ENCODE peak calls at places on chromosomes 11 and 22, in four cellular contexts. One of them, this sample, is unnamed. For H3K27me3 and H3K4me1, the result is how much of the 10 kb centered on the place peaks cover.

GRCh38 chr11:102575016-102575415 is 44.5 kb upstream of the MMP7 start:
- DNase-seq in GM23248: peak
- DNase-seq in H1: no peak
- DNase-seq in mesendoderm: no peak
- DNase-seq in this sample: no peak

GRCh38 chr11:30488304-30488998 is 97.7 kb downstream of the MPPED2 start:
- DNase-seq in GM23248: no peak
- DNase-seq in H1: no peak
- DNase-seq in mesendoderm: no peak
- DNase-seq in this sample: no peak

GRCh38 chr11:2750101-2750509 is 50.3 kb upstream of the KCNQ1OT1 start:
- DNase-seq in GM23248: no peak
- DNase-seq in H1: no peak
- DNase-seq in mesendoderm: no peak
- DNase-seq in this sample: no peak

GRCh38 chr11:46984987-46985386 is 48.4 kb downstream of the CSTPP1 start:
- DNase-seq in GM23248: no peak
- DNase-seq in H1: no peak
- DNase-seq in mesendoderm: no peak
- DNase-seq in this sample: no peak

GRCh38 chr22:45880091-45880651 is 96.8 kb downstream of the WNT7B start:
- DNase-seq in GM23248: no peak
- DNase-seq in H1: no peak
- DNase-seq in mesendoderm: no peak
- DNase-seq in this sample: no peak

GRCh38 chr11:48028909-48029685 is 48.7 kb downstream of the PTPRJ start:
- DNase-seq in GM23248: peak
- DNase-seq in H1: no peak
- DNase-seq in mesendoderm: no peak
- DNase-seq in this sample: no peak

GRCh38 chr11:117443269-117444186 is 115.9 kb downstream of the CEP164 start:
- DNase-seq in GM23248: peak
- DNase-seq in H1: peak
- DNase-seq in mesendoderm: peak
- DNase-seq in this sample: peak

GRCh38 chr11:3166268-3167142 is 1.4 kb upstream of the OSBPL5 start:
- DNase-seq in GM23248: no peak
- DNase-seq in H1: no peak
- DNase-seq in mesendoderm: no peak
- DNase-seq in this sample: no peak

GRCh38 chr11:120168108-120168959 is 30.4 kb upstream of the TRIM29 start:
- DNase-seq in GM23248: peak
- DNase-seq in H1: no peak
- DNase-seq in mesendoderm: no peak
- DNase-seq in this sample: no peak
- H3K27me3 ChIP-seq in GM23248: under half
- H3K27me3 ChIP-seq in H1: under half
- H3K27me3 ChIP-seq in mesendoderm: under half
- H3K27me3 ChIP-seq in this sample: under half

GRCh38 chr22:40509401-40510134 is 127.0 kb downstream of the MRTFA start:
- DNase-seq in GM23248: peak
- DNase-seq in H1: no peak
- DNase-seq in mesendoderm: peak
- DNase-seq in this sample: no peak
- H3K4me1 ChIP-seq in GM23248: half or more
- H3K4me1 ChIP-seq in H1: under half
- H3K4me1 ChIP-seq in mesendoderm: under half
- H3K4me1 ChIP-seq in this sample: under half

GRCh38 chr11:113159967-113160621 is 154.3 kb upstream of the TTC12 start:
- DNase-seq in GM23248: no peak
- DNase-seq in H1: no peak
- DNase-seq in mesendoderm: no peak
- DNase-seq in this sample: peak
- H3K27ac ChIP-seq in GM23248: no peak
- H3K27ac ChIP-seq in H1: no peak
- H3K27ac ChIP-seq in mesendoderm: no peak
- H3K27ac ChIP-seq in this sample: peak

GRCh38 chr22:20296598-20296997 is 23.3 kb downstream of the DGCR6L start:
- DNase-seq in GM23248: no peak
- DNase-seq in H1: no peak
- DNase-seq in mesendoderm: no peak
- DNase-seq in this sample: no peak

GRCh38 chr22:20295262-20296064 is 24.4 kb downstream of the DGCR6L start:
- DNase-seq in GM23248: no peak
- DNase-seq in H1: no peak
- DNase-seq in mesendoderm: peak
- DNase-seq in this sample: no peak

GRCh38 chr22:20298110-20298802 is 21.6 kb downstream of the DGCR6L start:
- DNase-seq in GM23248: no peak
- DNase-seq in H1: no peak
- DNase-seq in mesendoderm: no peak
- DNase-seq in this sample: no peak

GRCh38 chr22:20298803-20299735 is 20.8 kb downstream of the DGCR6L start:
- DNase-seq in GM23248: peak
- DNase-seq in H1: peak
- DNase-seq in mesendoderm: peak
- DNase-seq in this sample: peak

DNA sequence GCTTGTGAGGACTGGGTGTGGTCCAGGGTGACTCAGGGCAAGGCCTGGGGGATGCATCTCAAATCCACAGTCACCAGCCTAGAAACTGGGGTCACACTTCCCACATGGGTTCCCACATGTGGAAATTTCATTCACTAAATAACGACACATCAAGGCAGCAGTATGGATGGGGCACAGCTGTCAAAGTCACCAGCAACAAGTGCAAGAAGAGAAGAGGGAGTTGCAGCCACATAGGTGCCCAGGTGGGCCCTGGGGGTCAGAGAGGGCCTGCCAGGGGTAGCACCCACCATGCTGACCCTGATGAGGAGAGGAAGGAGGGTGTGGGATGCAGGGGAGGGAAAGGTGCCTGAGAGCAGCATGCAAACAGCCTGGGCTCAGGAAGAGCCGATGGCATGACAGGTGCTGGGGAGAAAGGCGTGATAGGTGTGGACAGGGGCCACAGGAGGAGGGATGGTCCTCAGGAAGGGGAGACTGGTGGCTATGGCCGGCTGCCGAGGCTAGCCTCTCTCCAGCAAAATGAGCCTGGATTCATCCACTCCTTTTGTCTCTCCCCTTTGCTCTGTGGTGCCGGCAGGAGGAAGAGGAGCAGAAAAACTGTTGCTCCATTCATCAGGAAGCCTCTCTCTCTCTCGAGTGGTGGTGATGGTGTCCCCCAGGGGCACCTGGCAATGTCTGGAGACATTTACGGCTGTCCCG is 22.3 kb downstream of the DGCR6L start:
- DNase-seq in GM23248: no peak
- DNase-seq in H1: no peak
- DNase-seq in mesendoderm: no peak
- DNase-seq in this sample: no peak
- H3K27me3 ChIP-seq in GM23248: under half
- H3K27me3 ChIP-seq in H1: under half
- H3K27me3 ChIP-seq in mesendoderm: under half
- H3K27me3 ChIP-seq in this sample: under half

DNA sequence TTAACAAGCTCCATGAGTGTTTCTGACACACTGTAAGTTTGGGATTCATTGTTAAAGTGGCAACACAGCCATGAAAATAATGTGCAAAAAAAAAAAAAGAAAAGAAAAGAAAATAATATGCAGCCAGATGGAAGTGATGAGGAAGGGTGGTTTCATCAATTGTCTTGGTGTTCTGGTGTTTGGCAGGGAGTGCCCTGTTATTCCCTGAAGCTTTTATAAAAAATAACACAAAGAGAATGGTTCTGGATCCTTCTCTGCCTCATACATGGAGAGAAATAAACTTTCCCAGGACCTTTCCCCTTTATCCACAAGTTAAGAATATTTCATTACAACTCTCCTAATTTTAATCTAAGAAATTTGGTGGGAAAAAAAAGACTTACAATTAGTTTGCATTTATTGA is 16.7 kb downstream of the AMOTL1 start:
- DNase-seq in GM23248: no peak
- DNase-seq in H1: no peak
- DNase-seq in mesendoderm: no peak
- DNase-seq in this sample: no peak
- H3K4me1 ChIP-seq in GM23248: half or more
- H3K4me1 ChIP-seq in H1: under half
- H3K4me1 ChIP-seq in mesendoderm: under half
- H3K4me1 ChIP-seq in this sample: under half

DNA sequence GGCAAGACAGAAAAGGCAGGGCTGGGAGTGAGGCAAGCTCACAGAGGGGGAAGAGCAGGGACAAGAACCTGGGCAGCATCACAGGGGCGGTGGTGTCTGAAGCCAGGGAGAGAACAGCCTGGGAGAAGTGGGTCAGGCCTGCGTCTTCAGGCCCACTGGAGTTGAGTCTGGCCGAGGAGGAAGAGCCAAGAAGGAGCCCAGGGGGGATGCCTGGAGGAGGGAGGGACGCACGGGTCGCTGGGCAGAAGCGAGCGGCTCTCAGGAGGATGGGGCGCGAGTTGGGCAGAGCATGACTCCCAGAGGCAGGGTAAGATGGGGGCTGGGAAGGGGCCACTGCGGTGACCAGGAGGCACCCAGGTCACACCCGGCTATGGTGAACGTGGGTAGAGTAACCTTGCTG is 18.5 kb downstream of the LRFN4 start:
- DNase-seq in GM23248: no peak
- DNase-seq in H1: no peak
- DNase-seq in mesendoderm: no peak
- DNase-seq in this sample: no peak
- H3K27ac ChIP-seq in GM23248: no peak
- H3K27ac ChIP-seq in H1: no peak
- H3K27ac ChIP-seq in mesendoderm: no peak
- H3K27ac ChIP-seq in this sample: no peak

DNA sequence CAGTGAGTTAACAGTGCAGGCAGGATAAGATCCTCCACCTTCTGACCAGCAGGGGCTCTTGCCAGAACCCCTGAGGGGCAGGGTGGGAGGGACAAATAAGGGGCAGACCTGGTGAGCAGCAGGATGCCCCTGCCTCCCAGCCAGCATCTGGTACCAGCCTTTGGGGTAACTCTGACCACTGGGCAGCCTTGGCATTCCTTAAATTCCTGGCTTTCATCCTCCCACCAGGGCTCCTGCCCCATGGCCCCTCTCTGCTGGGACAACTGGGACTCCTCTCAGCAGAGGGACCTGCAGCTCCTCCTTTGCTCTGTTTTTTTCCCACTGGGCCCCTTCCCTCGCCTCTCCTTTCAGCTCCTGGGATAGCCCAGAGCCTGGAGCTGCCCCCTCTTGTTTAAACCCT is 98.0 kb upstream of the CD82 start:
- DNase-seq in GM23248: no peak
- DNase-seq in H1: no peak
- DNase-seq in mesendoderm: peak
- DNase-seq in this sample: no peak
- H3K27me3 ChIP-seq in GM23248: under half
- H3K27me3 ChIP-seq in H1: under half
- H3K27me3 ChIP-seq in mesendoderm: under half
- H3K27me3 ChIP-seq in this sample: under half

DNA sequence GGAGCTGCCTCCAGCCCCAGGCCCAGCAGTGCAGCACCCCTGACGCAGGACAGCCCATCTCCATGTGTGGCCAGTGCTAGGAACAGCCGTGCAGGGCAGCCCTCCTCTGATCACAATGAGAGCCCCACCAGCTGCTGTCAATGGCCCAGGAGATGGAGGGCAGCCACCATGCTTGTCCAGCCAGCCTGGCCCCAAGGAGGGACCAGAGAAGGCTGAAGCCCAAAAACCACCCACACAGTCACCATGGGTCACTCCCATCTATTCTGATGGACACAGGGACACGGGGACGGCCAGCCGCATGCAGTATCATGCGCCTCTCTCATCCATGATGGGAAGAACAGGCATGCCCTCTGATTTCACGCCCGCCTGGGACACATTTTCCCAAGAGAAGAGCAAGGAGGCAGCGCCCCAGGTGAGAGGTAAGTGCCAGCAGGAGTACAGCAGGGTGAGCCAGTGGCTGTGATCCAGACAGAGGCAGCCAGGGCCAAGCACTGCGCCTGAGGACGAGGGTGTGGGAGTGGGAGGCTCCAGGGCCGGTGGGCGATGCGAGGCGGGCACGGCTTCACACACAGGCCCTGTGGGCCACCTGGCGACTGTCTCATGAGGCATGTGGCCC is 33.6 kb upstream of the GNB1L start:
- DNase-seq in GM23248: no peak
- DNase-seq in H1: no peak
- DNase-seq in mesendoderm: no peak
- DNase-seq in this sample: no peak
- H3K4me1 ChIP-seq in GM23248: under half
- H3K4me1 ChIP-seq in H1: under half
- H3K4me1 ChIP-seq in mesendoderm: under half
- H3K4me1 ChIP-seq in this sample: under half